ENCODE peak calls at places on chromosomes 1 and 21, in five cellular contexts. One of them, this sample, is unnamed. For H3K4me1, the result is how much of the 10 kb centered on the place peaks cover.

GRCh38 chr1:185934476-185935189 is 200.4 kb downstream of the HMCN1 start:
- DNase-seq in adrenal gland: no peak
- DNase-seq in esophagus muscularis mucosa: no peak
- DNase-seq in IMR-90: peak
- DNase-seq in transverse colon: no peak
- DNase-seq in this sample: no peak

GRCh38 chr1:206708882-206709281 is 24.2 kb downstream of the MAPKAPK2 start:
- DNase-seq in transverse colon: no peak
- DNase-seq in esophagus muscularis mucosa: no peak
- DNase-seq in IMR-90: no peak
- DNase-seq in adrenal gland: no peak
- DNase-seq in this sample: no peak

GRCh38 chr21:34612557-34612956 is 2.4 kb downstream of the RCAN1 start:
- DNase-seq in transverse colon: no peak
- DNase-seq in adrenal gland: no peak
- DNase-seq in esophagus muscularis mucosa: no peak
- DNase-seq in IMR-90: no peak
- DNase-seq in this sample: no peak

GRCh38 chr1:105894006-105894405 is 1162.5 kb upstream of the PRMT6 start:
- DNase-seq in esophagus muscularis mucosa: no peak
- DNase-seq in adrenal gland: no peak
- DNase-seq in transverse colon: no peak
- DNase-seq in IMR-90: peak
- DNase-seq in this sample: no peak

GRCh38 chr1:42176902-42177519 is 12.5 kb upstream of the GUCA2A start:
- DNase-seq in adrenal gland: no peak
- DNase-seq in esophagus muscularis mucosa: no peak
- DNase-seq in transverse colon: no peak
- DNase-seq in IMR-90: peak
- DNase-seq in this sample: peak

GRCh38 chr1:174940776-174941175 is 59.0 kb upstream of the CACYBP start:
- DNase-seq in IMR-90: no peak
- DNase-seq in transverse colon: no peak
- DNase-seq in esophagus muscularis mucosa: no peak
- DNase-seq in adrenal gland: no peak
- DNase-seq in this sample: no peak

GRCh38 chr21:42413093-42413492 is 9.4 kb downstream of the UBASH3A start:
- DNase-seq in adrenal gland: no peak
- DNase-seq in transverse colon: no peak
- DNase-seq in esophagus muscularis mucosa: no peak
- DNase-seq in IMR-90: no peak
- DNase-seq in this sample: no peak

GRCh38 chr1:31515936-31516335 is 60.4 kb upstream of the TINAGL1 start:
- DNase-seq in adrenal gland: no peak
- DNase-seq in transverse colon: no peak
- DNase-seq in esophagus muscularis mucosa: no peak
- DNase-seq in IMR-90: no peak
- DNase-seq in this sample: no peak

GRCh38 chr1:162552684-162553252 is 8.8 kb upstream of the UAP1 start:
- DNase-seq in esophagus muscularis mucosa: no peak
- DNase-seq in IMR-90: no peak
- DNase-seq in transverse colon: no peak
- DNase-seq in adrenal gland: no peak
- DNase-seq in this sample: no peak

GRCh38 chr1:57362480-57362879 is 61.4 kb downstream of the DAB1 start:
- DNase-seq in esophagus muscularis mucosa: no peak
- DNase-seq in IMR-90: no peak
- DNase-seq in transverse colon: no peak
- DNase-seq in adrenal gland: no peak
- DNase-seq in this sample: no peak

GRCh38 chr1:239221656-239222055 is 164.7 kb upstream of the CHRM3 start:
- DNase-seq in adrenal gland: no peak
- DNase-seq in esophagus muscularis mucosa: no peak
- DNase-seq in transverse colon: no peak
- DNase-seq in IMR-90: no peak
- DNase-seq in this sample: no peak

GRCh38 chr1:202578001-202578500 is 132.2 kb downstream of the SYT2 start:
- DNase-seq in transverse colon: no peak
- DNase-seq in esophagus muscularis mucosa: no peak
- DNase-seq in IMR-90: peak
- DNase-seq in adrenal gland: no peak
- DNase-seq in this sample: no peak

GRCh38 chr1:166544036-166544435 is 295.2 kb upstream of the POGK start:
- DNase-seq in transverse colon: no peak
- DNase-seq in esophagus muscularis mucosa: no peak
- DNase-seq in IMR-90: no peak
- DNase-seq in adrenal gland: no peak
- DNase-seq in this sample: no peak

GRCh38 chr1:166544561-166544960 is 294.7 kb upstream of the POGK start:
- DNase-seq in adrenal gland: no peak
- DNase-seq in transverse colon: no peak
- DNase-seq in IMR-90: no peak
- DNase-seq in esophagus muscularis mucosa: no peak
- DNase-seq in this sample: no peak

GRCh38 chr1:166538646-166539045 is 300.6 kb upstream of the POGK start:
- DNase-seq in esophagus muscularis mucosa: no peak
- DNase-seq in transverse colon: no peak
- DNase-seq in IMR-90: no peak
- DNase-seq in adrenal gland: no peak
- DNase-seq in this sample: no peak
- H3K4me1 ChIP-seq in esophagus muscularis mucosa: under half
- H3K4me1 ChIP-seq in transverse colon: under half
- H3K4me1 ChIP-seq in IMR-90: under half
- H3K4me1 ChIP-seq in adrenal gland: under half
- H3K4me1 ChIP-seq in this sample: under half

GRCh38 chr1:216765346-216766300 is 42.4 kb upstream of the ESRRG start:
- DNase-seq in transverse colon: no peak
- DNase-seq in IMR-90: no peak
- DNase-seq in adrenal gland: no peak
- DNase-seq in esophagus muscularis mucosa: no peak
- DNase-seq in this sample: no peak
- TF ChIP-seq POLR2A in transverse colon: no peak
- TF ChIP-seq POLR2A in IMR-90: no peak
- TF ChIP-seq POLR2A in adrenal gland: no peak
- TF ChIP-seq POLR2A in esophagus muscularis mucosa: no peak
- TF ChIP-seq POLR2A in this sample: no peak

GRCh38 chr21:17671733-17672132 is 59.0 kb upstream of the BTG3 start:
- DNase-seq in IMR-90: no peak
- DNase-seq in transverse colon: no peak
- DNase-seq in esophagus muscularis mucosa: no peak
- DNase-seq in adrenal gland: no peak
- DNase-seq in this sample: peak

GRCh38 chr21:17668479-17668878 is 55.8 kb upstream of the BTG3 start:
- DNase-seq in transverse colon: no peak
- DNase-seq in esophagus muscularis mucosa: no peak
- DNase-seq in IMR-90: no peak
- DNase-seq in adrenal gland: no peak
- DNase-seq in this sample: no peak

GRCh38 chr21:17679002-17679600 is 66.4 kb upstream of the BTG3 start:
- DNase-seq in transverse colon: no peak
- DNase-seq in adrenal gland: no peak
- DNase-seq in IMR-90: peak
- DNase-seq in esophagus muscularis mucosa: no peak
- DNase-seq in this sample: no peak

GRCh38 chr21:17673261-17674020 is 60.7 kb upstream of the BTG3 start:
- DNase-seq in esophagus muscularis mucosa: no peak
- DNase-seq in adrenal gland: no peak
- DNase-seq in transverse colon: no peak
- DNase-seq in IMR-90: no peak
- DNase-seq in this sample: peak

DNA sequence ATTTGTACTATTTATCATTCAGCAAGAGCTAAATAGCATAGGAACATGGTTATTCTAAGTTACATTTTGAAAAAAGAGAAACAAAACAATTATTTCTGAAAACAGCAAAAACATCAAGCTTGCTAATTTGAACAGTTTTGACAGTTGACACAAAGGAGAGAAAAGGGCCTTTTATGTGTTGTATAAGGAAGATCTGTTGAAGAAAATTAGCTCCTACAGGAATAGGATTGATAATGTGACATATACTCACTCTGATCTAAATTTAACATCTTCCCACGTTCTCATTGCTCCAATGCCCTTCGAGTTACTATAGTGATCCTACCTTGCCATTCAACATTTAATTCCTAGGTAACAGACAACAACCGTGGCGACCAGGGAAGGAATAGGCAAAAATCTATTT is 61.4 kb upstream of the BTG3 start:
- DNase-seq in IMR-90: no peak
- DNase-seq in esophagus muscularis mucosa: no peak
- DNase-seq in transverse colon: no peak
- DNase-seq in adrenal gland: no peak
- DNase-seq in this sample: no peak
- H3K4me3 ChIP-seq in IMR-90: no peak
- H3K4me3 ChIP-seq in esophagus muscularis mucosa: no peak
- H3K4me3 ChIP-seq in transverse colon: no peak
- H3K4me3 ChIP-seq in adrenal gland: no peak
- H3K4me3 ChIP-seq in this sample: no peak

GRCh38 chr1:109502368-109502851 is 7.1 kb downstream of the AMIGO1 start:
- DNase-seq in IMR-90: no peak
- DNase-seq in adrenal gland: no peak
- DNase-seq in esophagus muscularis mucosa: no peak
- DNase-seq in transverse colon: no peak
- DNase-seq in this sample: no peak

GRCh38 chr1:109499081-109499480 is 5.2 kb downstream of the CYB561D1 start:
- DNase-seq in adrenal gland: no peak
- DNase-seq in esophagus muscularis mucosa: no peak
- DNase-seq in transverse colon: no peak
- DNase-seq in IMR-90: no peak
- DNase-seq in this sample: no peak

GRCh38 chr1:109499661-109500536 is 6.0 kb downstream of the CYB561D1 start:
- DNase-seq in transverse colon: peak
- DNase-seq in IMR-90: peak
- DNase-seq in esophagus muscularis mucosa: no peak
- DNase-seq in adrenal gland: peak
- DNase-seq in this sample: peak

GRCh38 chr1:109501644-109502367 is 7.7 kb downstream of the AMIGO1 start:
- DNase-seq in esophagus muscularis mucosa: no peak
- DNase-seq in IMR-90: no peak
- DNase-seq in transverse colon: no peak
- DNase-seq in adrenal gland: no peak
- DNase-seq in this sample: no peak

GRCh38 chr1:109500886-109501285 is 7.0 kb downstream of the CYB561D1 start:
- DNase-seq in transverse colon: no peak
- DNase-seq in IMR-90: peak
- DNase-seq in esophagus muscularis mucosa: no peak
- DNase-seq in adrenal gland: no peak
- DNase-seq in this sample: no peak
- H3K4me1 ChIP-seq in transverse colon: under half
- H3K4me1 ChIP-seq in IMR-90: under half
- H3K4me1 ChIP-seq in esophagus muscularis mucosa: half or more
- H3K4me1 ChIP-seq in adrenal gland: under half
- H3K4me1 ChIP-seq in this sample: under half

GRCh38 chr1:225820522-225821120 is 10.7 kb downstream of the EPHX1 start:
- DNase-seq in adrenal gland: no peak
- DNase-seq in esophagus muscularis mucosa: no peak
- DNase-seq in IMR-90: no peak
- DNase-seq in transverse colon: no peak
- DNase-seq in this sample: no peak
- TF ChIP-seq POLR2A in adrenal gland: no peak
- TF ChIP-seq POLR2A in esophagus muscularis mucosa: no peak
- TF ChIP-seq POLR2A in IMR-90: no peak
- TF ChIP-seq POLR2A in transverse colon: no peak
- TF ChIP-seq POLR2A in this sample: no peak